ENCODE peak calls at places on chromosome 9, in five cellular contexts. K, E, P, D and C are unnamed samples.

GRCh38 chr9:131500939-131501541 is 1.7 kb upstream of the POMT1 start:
- DNase-seq in P (peak), K (no peak), D (no peak), E (no peak), C (no peak)

GRCh38 chr9:27193886-27194285 is 84.9 kb downstream of the TEK start:
- DNase-seq in D (no peak), E (no peak), K (no peak), P (no peak), C (no peak)

GRCh38 chr9:73810585-73811215 is 659.0 kb downstream of the ANXA1 start:
- DNase-seq in D (no peak), E (no peak), P (no peak), K (no peak), C (no peak)

GRCh38 chr9:94945191-94946144 is 219.0 kb downstream of the AOPEP start:
- DNase-seq in K (peak), P (no peak), E (peak), D (no peak), C (no peak)

GRCh38 chr9:70609542-70610286 is 195.3 kb upstream of the KLF9 start:
- DNase-seq in E (peak), K (no peak), D (no peak), P (no peak), C (no peak)

GRCh38 chr9:98326402-98327248 is 71.2 kb upstream of the TBC1D2 start:
- DNase-seq in D (no peak), P (no peak), K (no peak), E (no peak), C (no peak)

GRCh38 chr9:21334603-21334968 is 618 bp downstream of the KLHL9 start:
- DNase-seq in P (no peak), D (no peak), K (no peak), E (no peak), C (peak)

GRCh38 chr9:131407717-131408195 is 13.9 kb downstream of the PRRC2B start:
- DNase-seq in D (peak), K (peak), P (peak), E (no peak), C (peak)

GRCh38 chr9:6414291-6414690 is 1.3 kb downstream of the UHRF2 start:
- DNase-seq in K (no peak), E (no peak), P (no peak), D (no peak), C (peak)

GRCh38 chr9:90698874-90699440 is 56.3 kb upstream of the DIRAS2 start:
- DNase-seq in P (no peak), K (no peak), D (no peak), E (no peak), C (no peak)

GRCh38 chr9:89864257-89864656 is 259.4 kb downstream of the GADD45G start:
- DNase-seq in D (peak), P (no peak), E (no peak), K (no peak), C (no peak)

GRCh38 chr9:35605336-35606137 is 475 bp downstream of the TESK1 start:
- DNase-seq in D (no peak), K (no peak), E (no peak), P (peak), C (no peak)

GRCh38 chr9:114109106-114109505 is 10.0 kb upstream of the KIF12 start:
- DNase-seq in D (no peak), K (no peak), E (no peak), P (no peak), C (no peak)

GRCh38 chr9:112361602-112362001 is 18.3 kb upstream of the HSDL2 start:
- DNase-seq in E (no peak), K (no peak), D (peak), P (no peak), C (peak)

GRCh38 chr9:124214596-124215550 is 42.9 kb upstream of the NEK6 start:
- DNase-seq in P (no peak), K (no peak), E (peak), D (no peak), C (no peak)

GRCh38 chr9:75891277-75892167 is 1.0 kb downstream of the PCSK5 start:
- DNase-seq in K (peak), E (peak), P (peak), D (peak), C (no peak)

GRCh38 chr9:130610862-130611689 is 31.7 kb downstream of the FUBP3 start:
- DNase-seq in D (no peak), K (no peak), P (no peak), E (no peak), C (no peak)

GRCh38 chr9:129803679-129804065 is 688 bp downstream of the TOR1B start:
- DNase-seq in D (no peak), E (no peak), K (no peak), P (peak), C (no peak)

GRCh38 chr9:3740690-3741419 is 215.1 kb upstream of the RFX3 start:
- DNase-seq in E (no peak), D (no peak), P (no peak), K (no peak), C (no peak)

GRCh38 chr9:88976186-88976887 is 14.9 kb upstream of the S1PR3 start:
- DNase-seq in D (no peak), K (no peak), P (no peak), E (no peak), C (no peak)

GRCh38 chr9:134189167-134189474 is 24.8 kb upstream of the RNU6ATAC start:
- DNase-seq in K (no peak), E (peak), D (peak), P (no peak), C (no peak)

GRCh38 chr9:129995409-129996160 is 47.4 kb downstream of the FNBP1 start:
- DNase-seq in K (no peak), P (no peak), D (no peak), E (no peak), C (peak)

GRCh38 chr9:84278131-84278530 is 62.4 kb downstream of the SLC28A3 start:
- DNase-seq in D (no peak), K (no peak), E (no peak), P (no peak), C (no peak)